ENCODE peak calls at places on chromosomes 16 and 17, in six cellular contexts. B is non-pigmented ciliary epithelial cell, Q is prostate gland, Y is left ventricle myocardium inferior, I is H9, A is AML-193. H is an unnamed sample.

GRCh38 chr17:28366605-28367004 is 1.6 kb upstream of the SEBOX start:
- DNase-seq in I (peak), B (no peak), Q (no peak), Y (no peak), A (peak), H (no peak)

GRCh38 chr16:71303938-71304337 is 14.7 kb upstream of the CMTR2 start:
- DNase-seq in A (no peak), B (no peak), Q (no peak), Y (no peak), I (no peak), H (no peak)

GRCh38 chr16:73743665-73744496 is 552.7 kb upstream of the PSMD7 start:
- DNase-seq in I (peak), A (peak), Y (no peak), B (no peak), Q (no peak), H (no peak)

GRCh38 chr17:83109793-83110645 is 30.6 kb downstream of the METRNL start:
- DNase-seq in Y (peak), I (no peak), B (peak), A (no peak), Q (peak), H (peak)

GRCh38 chr16:51818342-51818944 is 667.4 kb upstream of the SALL1 start:
- DNase-seq in B (peak), A (peak), Q (peak), Y (peak), I (peak), H (no peak)

GRCh38 chr17:71922439-71922838 is 198.4 kb upstream of the SOX9 start:
- DNase-seq in I (no peak), A (no peak), Q (no peak), Y (no peak), B (peak), H (no peak)

GRCh38 chr17:77088455-77089117 is 52.2 kb upstream of the SEC14L1 start:
- DNase-seq in I (peak), Q (peak), B (peak), A (peak), Y (peak), H (peak)

GRCh38 chr17:29667969-29668368 is 45.3 kb upstream of the CORO6 start:
- DNase-seq in Y (no peak), B (no peak), I (no peak), A (no peak), Q (no peak), H (no peak)

GRCh38 chr17:59756236-59756818 is 48.9 kb downstream of the VMP1 start:
- DNase-seq in I (no peak), Y (no peak), B (peak), Q (no peak), A (no peak), H (no peak)

GRCh38 chr17:3794890-3795757 is 5.9 kb downstream of the ITGAE start:
- DNase-seq in I (no peak), Y (no peak), Q (no peak), A (no peak), B (peak), H (no peak)

GRCh38 chr17:45646288-45646988 is 137.7 kb upstream of the CRHR1 start:
- DNase-seq in I (peak), Q (no peak), A (peak), B (no peak), Y (no peak), H (no peak)

GRCh38 chr16:67227567-67227921 is 614 bp downstream of the TMEM208 start:
- DNase-seq in I (no peak), Q (no peak), A (no peak), B (no peak), Y (no peak), H (no peak)

GRCh38 chr16:7393680-7394079 is 61.0 kb downstream of the RBFOX1 start:
- DNase-seq in A (no peak), Q (no peak), B (no peak), I (no peak), Y (no peak), H (no peak)

GRCh38 chr17:2370211-2370589 is 30.7 kb downstream of the MNT start:
- DNase-seq in B (no peak), A (no peak), Q (no peak), Y (no peak), I (no peak), H (no peak)

GRCh38 chr17:39960406-39961053 is 2.3 kb upstream of the GSDMA start:
- DNase-seq in A (no peak), B (no peak), Y (no peak), Q (no peak), I (no peak), H (no peak)

GRCh38 chr16:58614212-58614611 is 15.4 kb downstream of the CNOT1 start:
- DNase-seq in Y (no peak), B (no peak), I (no peak), A (no peak), Q (no peak), H (no peak)

GRCh38 chr17:76271669-76272540 is 6.8 kb downstream of the UBALD2 start:
- DNase-seq in B (no peak), Y (no peak), I (peak), Q (no peak), A (no peak), H (no peak)

GRCh38 chr17:80101946-80102706 is 745 bp downstream of the GAA start:
- DNase-seq in I (no peak), A (peak), Q (no peak), B (no peak), Y (no peak), H (no peak)

GRCh38 chr17:36980281-36980761 is 31.6 kb downstream of the AATF start:
- DNase-seq in A (no peak), Q (no peak), B (no peak), Y (no peak), I (no peak), H (no peak)

GRCh38 chr17:27339836-27340550 is 46.1 kb downstream of the WSB1 start:
- DNase-seq in A (no peak), Q (no peak), I (no peak), B (no peak), Y (no peak), H (no peak)

GRCh38 chr17:36936455-36936934 is 780 bp upstream of the LHX1 start:
- DNase-seq in A (no peak), I (peak), Q (no peak), Y (no peak), B (no peak), H (no peak)

GRCh38 chr17:31508310-31509094 is 117.0 kb downstream of the RAB11FIP4 start:
- DNase-seq in A (no peak), B (no peak), Q (no peak), Y (no peak), I (peak), H (no peak)

GRCh38 chr16:89049484-89050118 is 44.1 kb upstream of the ACSF3 start:
- DNase-seq in A (no peak), B (no peak), Q (no peak), I (no peak), Y (peak), H (no peak)

GRCh38 chr17:6279659-6280058 is 155.3 kb downstream of the AIPL1 start:
- DNase-seq in Y (no peak), Q (peak), I (peak), B (no peak), A (no peak), H (no peak)

GRCh38 chr16:81424761-81425160 is 19.8 kb upstream of the CMIP start:
- DNase-seq in A (peak), Y (no peak), I (no peak), B (no peak), Q (no peak), H (no peak)

GRCh38 chr17:81542431-81543338 is 9.5 kb downstream of the FAAP100 start:
- DNase-seq in Y (no peak), Q (no peak), B (no peak), A (no peak), I (no peak), H (no peak)

GRCh38 chr16:84397090-84397489 is 28.8 kb downstream of the ATP2C2 start:
- DNase-seq in Q (no peak), B (no peak), Y (no peak), A (no peak), I (no peak), H (no peak)